ENCODE peak calls at places on chromosomes 2 and 18, in four cellular contexts. S is fibroblast of lung, P is cardiac fibroblast, D is ovary. B is an unnamed sample.

GRCh38 chr2:2731101-2731850 is 400.2 kb upstream of the MYT1L start:
- DNase-seq in S (no peak), P (no peak), D (no peak), B (no peak)

GRCh38 chr18:9612989-9613388 is 1.4 kb downstream of the PPP4R1 start:
- DNase-seq in S (no peak), P (no peak), D (no peak), B (peak; percentile 32)

GRCh38 chr2:33322099-33322498 is 154.3 kb upstream of the RASGRP3 start:
- DNase-seq in S (peak; percentile 73), P (peak; percentile 81), D (no peak), B (no peak)

GRCh38 chr2:217979151-217979811 is 23.5 kb downstream of the TNS1 start:
- DNase-seq in S (peak; percentile 59), P (peak; percentile 56), D (peak; percentile 57), B (no peak)

GRCh38 chr2:8692783-8693768 is 11.2 kb downstream of the ID2 start:
- DNase-seq in S (peak; percentile 11), P (peak; percentile 10), D (peak; percentile 55), B (peak; percentile 34)

GRCh38 chr18:47561316-47561715 is 309.9 kb upstream of the SKOR2 start:
- DNase-seq in S (no peak), P (no peak), D (no peak), B (no peak)

GRCh38 chr2:173982918-173983317 is 17.7 kb upstream of the SP3 start:
- DNase-seq in S (peak; percentile 69), P (peak; percentile 86), D (peak; percentile 63), B (peak; percentile 93)

GRCh38 chr2:58427572-58428285 is 186.6 kb upstream of the FANCL start:
- DNase-seq in S (peak; percentile 60), P (peak; percentile 16), D (peak; percentile 53), B (peak; percentile 40)

GRCh38 chr18:78685250-78685979 is 294.2 kb upstream of the SALL3 start:
- DNase-seq in S (no peak), P (no peak), D (no peak), B (no peak)

GRCh38 chr2:230602562-230603230 is 109.9 kb upstream of the CAB39 start:
- DNase-seq in S (no peak), P (no peak), D (no peak), B (no peak)

GRCh38 chr2:228777855-228778355 is 493.2 kb downstream of the PID1 start:
- DNase-seq in S (peak; percentile 61), P (no peak), D (no peak), B (no peak)

GRCh38 chr2:197538412-197538811 is 22.5 kb downstream of the MOB4 start:
- DNase-seq in S (peak; percentile 36), P (peak; percentile 51), D (no peak), B (no peak)

GRCh38 chr2:161112885-161113284 is 47.3 kb upstream of the TANK start:
- DNase-seq in S (no peak), P (no peak), D (no peak), B (peak; percentile 8)

GRCh38 chr18:12308386-12309100 is 502 bp downstream of the TUBB6 start:
- DNase-seq in S (peak; percentile 84), P (peak; percentile 93), D (peak; percentile 91), B (peak; percentile 84)

GRCh38 chr18:3402962-3403585 is 46.9 kb upstream of the TGIF1 start:
- DNase-seq in S (peak; percentile 31), P (peak; percentile 61), D (no peak), B (peak; percentile 40)

GRCh38 chr18:56052202-56052601 is 464.2 kb upstream of the TCF4 start:
- DNase-seq in S (no peak), P (no peak), D (no peak), B (no peak)

GRCh38 chr2:212843409-212844199 is 305.0 kb upstream of the ERBB4 start:
- DNase-seq in S (peak; percentile 89), P (peak; percentile 77), D (no peak), B (peak; percentile 83)

GRCh38 chr2:198657520-198658121 is 800.1 kb downstream of the SATB2 start:
- DNase-seq in S (peak; percentile 41), P (peak; percentile 5), D (no peak), B (peak; percentile 40)

GRCh38 chr2:10146366-10147005 is 23.9 kb downstream of the RRM2 start:
- DNase-seq in S (no peak), P (no peak), D (no peak), B (no peak)

GRCh38 chr2:52686935-52687334 is 1080.7 kb upstream of the CHAC2 start:
- DNase-seq in S (peak; percentile 64), P (no peak), D (no peak), B (peak; percentile 7)

GRCh38 chr2:38213619-38214018 is 137.7 kb upstream of the CYP1B1 start:
- DNase-seq in S (no peak), P (peak; percentile 19), D (no peak), B (no peak)

GRCh38 chr2:105406221-105406620 is 7.4 kb upstream of the FHL2 start:
- DNase-seq in S (peak; percentile 96), P (peak; percentile 70), D (no peak), B (peak; percentile 72)

GRCh38 chr2:59184281-59185020 is 943.3 kb upstream of the FANCL start:
- DNase-seq in S (no peak), P (no peak), D (no peak), B (peak; percentile 37)

GRCh38 chr2:176100547-176101140 is 1.0 kb downstream of the HOXD12 start:
- DNase-seq in S (no peak), P (no peak), D (no peak), B (no peak)

GRCh38 chr2:135996304-135996703 is 10.9 kb upstream of the DARS1 start:
- DNase-seq in S (no peak), P (no peak), D (no peak), B (no peak)

GRCh38 chr2:203758841-203759691 is 52.6 kb downstream of the CD28 start:
- DNase-seq in S (peak; percentile 84), P (no peak), D (no peak), B (peak; percentile 92)

GRCh38 chr2:233976690-233977294 is 59.6 kb downstream of the TRPM8 start:
- DNase-seq in S (peak; percentile 76), P (peak; percentile 65), D (no peak), B (peak; percentile 77)

GRCh38 chr2:163200726-163201125 is 362.2 kb upstream of the KCNH7 start:
- DNase-seq in S (no peak), P (no peak), D (no peak), B (no peak)

GRCh38 chr18:31783059-31783458 is 22.4 kb upstream of the SLC25A52 start:
- DNase-seq in S (no peak), P (no peak), D (no peak), B (no peak)

DNA sequence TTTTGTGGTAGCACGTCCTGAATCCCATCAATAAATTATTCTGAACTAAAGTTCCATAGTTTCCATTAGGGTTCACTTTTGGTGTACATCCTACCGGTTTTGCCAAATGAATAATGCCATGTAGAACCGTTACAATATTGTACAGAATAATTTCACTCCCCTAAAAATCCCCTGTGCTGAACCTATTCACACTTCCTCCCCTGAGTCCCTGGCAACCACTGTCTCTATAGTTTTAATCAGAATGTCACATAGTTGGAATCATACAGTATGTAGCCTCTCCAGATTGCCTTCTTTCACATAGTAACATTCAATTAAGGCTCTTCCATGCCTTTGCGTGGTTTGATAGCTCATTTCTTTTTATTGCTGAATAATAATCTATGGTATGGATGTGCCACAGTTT is 9.6 kb upstream of the CASP8 start:
- DNase-seq in S (no peak), P (no peak), D (no peak), B (no peak)
- H3K4me3 ChIP-seq in S (no peak overlapping the region), P (no peak overlapping the region), D (no peak overlapping the region), B (no peak overlapping the region)

GRCh38 chr2:44941551-44942234 is at the start of gene SIX3:
- DNase-seq in S (peak; percentile 84), P (no peak), D (no peak), B (peak; percentile 28)
- H3K4me3 ChIP-seq in S (peak within 1 kb of the TSS; percentile 40), P (peak within 1 kb of the TSS; percentile 1), D (no peak within 1 kb of the TSS), B (peak within 1 kb of the TSS; percentile 25)

GRCh38 chr18:74249181-74249968 is 42.4 kb downstream of the CYB5A start:
- DNase-seq in S (peak; percentile 40), P (peak; percentile 89), D (no peak), B (peak; percentile 80)
- H3K4me3 ChIP-seq in S (no peak overlapping the region), P (no peak overlapping the region), D (no peak overlapping the region), B (no peak overlapping the region)

DNA sequence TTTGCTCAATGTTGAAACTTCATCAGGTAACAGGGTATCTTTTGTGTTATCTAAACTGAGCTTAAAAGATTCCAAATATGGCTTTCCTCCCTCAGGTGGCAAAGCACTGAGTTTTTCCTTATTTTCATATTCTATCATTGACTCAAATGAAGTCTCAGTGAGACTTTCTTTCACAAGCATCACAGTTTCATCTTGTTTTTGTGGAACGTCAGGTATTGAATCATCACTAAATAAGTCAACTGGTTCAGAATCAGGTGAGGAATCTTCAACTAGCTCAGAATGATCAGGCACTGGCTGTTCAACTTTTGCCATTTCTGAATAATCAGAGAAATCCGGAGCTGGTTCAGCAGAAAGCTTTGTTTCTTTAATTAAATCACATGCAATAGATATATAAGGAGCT is 24.6 kb downstream of the RTN4 start:
- DNase-seq in S (no peak), P (no peak), D (no peak), B (peak; percentile 35)
- H3K4me3 ChIP-seq in S (no peak overlapping the region), P (no peak overlapping the region), D (no peak overlapping the region), B (no peak overlapping the region)

GRCh38 chr2:68768461-68768860 is 33.9 kb downstream of the ARHGAP25 start:
- DNase-seq in S (no peak), P (no peak), D (no peak), B (no peak)
- H3K4me3 ChIP-seq in S (no peak overlapping the region), P (no peak overlapping the region), D (no peak overlapping the region), B (no peak overlapping the region)

GRCh38 chr2:157349949-157350510 is 24.4 kb upstream of the ERMN start:
- DNase-seq in S (peak; percentile 17), P (peak; percentile 3), D (no peak), B (no peak)

GRCh38 chr2:157345647-157346389 is 20.2 kb upstream of the ERMN start:
- DNase-seq in S (no peak), P (no peak), D (no peak), B (no peak)

DNA sequence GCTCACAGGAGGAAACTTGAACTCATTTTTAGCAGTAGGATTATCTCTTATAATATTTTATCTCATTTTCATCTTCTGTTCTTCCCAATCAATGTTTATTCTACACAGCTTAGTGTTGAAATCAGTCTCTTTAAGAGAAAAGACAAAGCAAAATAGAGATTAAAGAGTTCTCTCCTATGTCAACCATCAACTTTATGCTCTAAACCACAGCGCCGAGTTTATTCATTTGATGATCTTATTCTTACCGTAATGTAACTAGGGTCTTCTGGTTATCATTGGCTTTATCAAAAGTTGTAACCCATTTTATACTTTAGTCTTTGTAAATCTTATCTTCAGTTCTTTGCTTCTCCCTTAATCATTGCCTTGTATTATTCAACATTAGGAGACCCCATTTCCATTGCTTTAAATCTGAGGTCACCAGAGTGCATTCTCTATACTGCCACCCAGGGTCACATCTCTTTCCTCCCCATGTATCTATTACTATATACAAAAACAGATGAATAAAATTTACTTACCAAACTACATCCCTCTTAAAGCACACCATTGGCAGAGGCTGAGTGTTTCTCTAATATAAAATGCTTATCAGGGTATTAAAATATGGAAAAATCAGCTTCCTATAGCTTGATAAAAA is 22.8 kb upstream of the ERMN start:
- DNase-seq in S (no peak), P (no peak), D (no peak), B (no peak)
- H3K4me3 ChIP-seq in S (no peak overlapping the region), P (no peak overlapping the region), D (no peak overlapping the region), B (no peak overlapping the region)

GRCh38 chr2:232238108-232238507 is 140.4 kb upstream of the ALPP start:
- DNase-seq in S (no peak), P (no peak), D (no peak), B (peak; percentile 70)
- H3K4me3 ChIP-seq in S (no peak overlapping the region), P (no peak overlapping the region), D (no peak overlapping the region), B (no peak overlapping the region)

B was measured in epithelial cell of esophagus.